ENCODE peak calls at places on chromosome 10, in five cellular contexts. X is ACHN, Y is GM20000, M is astrocyte, U is NCI-H446. K is an unnamed sample.
A peak's percentile ranks its signal among the peaks of the same experiment; 100 is the strongest.

GRCh38 chr10:5184987-5185386 is at the start of gene AKR1C8:
- DNase-seq in X (no peak), Y (no peak), M (no peak), U (no peak), K (no peak)

GRCh38 chr10:78706986-78707500 is 361.7 kb upstream of the ZMIZ1 start:
- DNase-seq in X (no peak), Y (no peak), M (peak; percentile 75), U (no peak), K (no peak)

GRCh38 chr10:104391150-104391968 is 37.7 kb downstream of the CFAP58 start:
- DNase-seq in X (peak; percentile 29), Y (no peak), M (peak; percentile 12), U (no peak), K (no peak)

GRCh38 chr10:78928330-78928729 is 140.4 kb upstream of the ZMIZ1 start:
- DNase-seq in X (no peak), Y (no peak), M (no peak), U (no peak), K (no peak)

GRCh38 chr10:22715290-22715625 is 880 bp upstream of the PIP4K2A start:
- DNase-seq in X (no peak), Y (no peak), M (no peak), U (no peak), K (no peak)

GRCh38 chr10:14839305-14839695 is 1.2 kb downstream of the HSPA14 start:
- DNase-seq in X (peak; percentile 12), Y (no peak), M (no peak), U (no peak), K (no peak)

GRCh38 chr10:113980408-113981087 is 63.1 kb upstream of the ADRB1 start:
- DNase-seq in X (peak; percentile 15), Y (no peak), M (no peak), U (no peak), K (no peak)

GRCh38 chr10:15238553-15239335 is 70.3 kb upstream of the NMT2 start:
- DNase-seq in X (no peak), Y (no peak), M (peak; percentile 73), U (no peak), K (no peak)

GRCh38 chr10:25766213-25766612 is 167.8 kb upstream of the MYO3A start:
- DNase-seq in X (no peak), Y (no peak), M (no peak), U (no peak), K (no peak)

GRCh38 chr10:11098628-11099027 is 81.0 kb downstream of the CELF2 start:
- DNase-seq in X (no peak), Y (no peak), M (no peak), U (no peak), K (no peak)

GRCh38 chr10:66931340-66931948 is 5.6 kb downstream of the LRRTM3 start:
- DNase-seq in X (peak; percentile 68), Y (peak; percentile 25), M (peak; percentile 48), U (no peak), K (peak; percentile 8)

GRCh38 chr10:60952067-60952845 is 8.3 kb upstream of the RHOBTB1 start:
- DNase-seq in X (no peak), Y (no peak), M (no peak), U (no peak), K (no peak)

GRCh38 chr10:11539191-11539868 is 72.1 kb downstream of the USP6NL start:
- DNase-seq in X (no peak), Y (no peak), M (peak; percentile 64), U (no peak), K (no peak)

GRCh38 chr10:72847681-72848080 is 45.9 kb upstream of the OIT3 start:
- DNase-seq in X (no peak), Y (no peak), M (no peak), U (no peak), K (no peak)

GRCh38 chr10:64505496-64505895 is 984.3 kb downstream of the REEP3 start:
- DNase-seq in X (no peak), Y (no peak), M (no peak), U (no peak), K (no peak)

GRCh38 chr10:132698211-132698751 is 87.7 kb downstream of the NKX6-2 start:
- DNase-seq in X (no peak), Y (no peak), M (no peak), U (no peak), K (no peak)

GRCh38 chr10:59508296-59508695 is 145.9 kb upstream of the FAM13C start:
- DNase-seq in X (no peak), Y (no peak), M (peak; percentile 67), U (no peak), K (no peak)

GRCh38 chr10:127971101-127971946 is 64.4 kb downstream of the PTPRE start:
- DNase-seq in X (no peak), Y (no peak), M (no peak), U (no peak), K (no peak)

GRCh38 chr10:74011762-74012161 is 13.8 kb downstream of the VCL start:
- DNase-seq in X (peak; percentile 89), Y (no peak), M (peak; percentile 93), U (no peak), K (no peak)

GRCh38 chr10:83037653-83038052 is 1101.7 kb upstream of the GHITM start:
- DNase-seq in X (no peak), Y (no peak), M (peak; percentile 2), U (no peak), K (no peak)

GRCh38 chr10:63204667-63205391 is 71.7 kb downstream of the NRBF2 start:
- DNase-seq in X (no peak), Y (peak; percentile 15), M (no peak), U (no peak), K (no peak)

GRCh38 chr10:75111906-75112703 is 649 bp downstream of the SAMD8 start:
- DNase-seq in X (peak; percentile 68), Y (peak; percentile 74), M (peak; percentile 47), U (no peak), K (peak; percentile 30)

GRCh38 chr10:52875341-52875740 is 102.8 kb upstream of the MBL2 start:
- DNase-seq in X (no peak), Y (no peak), M (no peak), U (no peak), K (no peak)

GRCh38 chr10:50464004-50464409 is 159.7 kb downstream of the SGMS1 start:
- DNase-seq in X (no peak), Y (no peak), M (peak; percentile 6), U (no peak), K (no peak)

GRCh38 chr10:132955479-132955878 is 13.1 kb upstream of the CFAP46 start:
- DNase-seq in X (no peak), Y (no peak), M (no peak), U (no peak), K (no peak)

GRCh38 chr10:7942859-7943258 is 111.6 kb upstream of the GATA3 start:
- DNase-seq in X (no peak), Y (no peak), M (no peak), U (no peak), K (no peak)